ENCODE peak calls at places on chromosomes 11 and 22, in ten cellular contexts. V is IMR-90; R is neuronal stem cell; J is uterus; X is CD8-positive, alpha-beta memory T cell; T is testis; W is endodermal cell; H is heart right ventricle; L is lower lobe of right lung; D is NT2/D1. F is an unnamed sample.
A peak's percentile ranks its signal among the peaks of the same experiment; 100 is the strongest.

GRCh38 chr22:41517172-41518047 is 26.9 kb downstream of the POLR3H start:
- DNase-seq in V (peak; percentile 46), R (peak; percentile 57), J (peak; percentile 81), X (peak; percentile 11), T (peak; percentile 85), W (peak; percentile 94), H (peak; percentile 76), L (no peak), D (no peak), F (peak; percentile 81)

GRCh38 chr11:17887779-17888178 is 125.1 kb downstream of the SERGEF start:
- DNase-seq in V (no peak), R (no peak), J (no peak), X (no peak), T (no peak), W (peak; percentile 80), H (no peak), L (no peak), D (no peak), F (no peak)

GRCh38 chr22:17086750-17087149 is 1.9 kb downstream of the IL17RA start:
- DNase-seq in V (no peak), R (no peak), J (no peak), X (no peak), T (no peak), W (peak; percentile 41), H (no peak), L (no peak), D (no peak), F (no peak)

GRCh38 chr22:26585104-26585790 is 4.7 kb downstream of the TPST2 start:
- DNase-seq in V (peak; percentile 79), R (no peak), J (peak; percentile 19), X (no peak), T (peak; percentile 98), W (no peak), H (peak; percentile 66), L (peak; percentile 66), D (no peak), F (peak; percentile 74)

GRCh38 chr11:44445500-44446340 is 119.7 kb upstream of the CD82 start:
- DNase-seq in V (no peak), R (no peak), J (no peak), X (no peak), T (no peak), W (peak; percentile 88), H (no peak), L (no peak), D (peak; percentile 78), F (no peak)

GRCh38 chr11:134399996-134400395 is 12.0 kb downstream of the B3GAT1 start:
- DNase-seq in V (no peak), R (no peak), J (no peak), X (no peak), T (no peak), W (no peak), H (no peak), L (no peak), D (no peak), F (no peak)

GRCh38 chr11:108343714-108344113 is 120.8 kb downstream of the ATM start:
- DNase-seq in V (no peak), R (no peak), J (no peak), X (no peak), T (no peak), W (no peak), H (no peak), L (no peak), D (no peak), F (no peak)

GRCh38 chr11:44451706-44452105 is 113.8 kb upstream of the CD82 start:
- DNase-seq in V (no peak), R (no peak), J (no peak), X (no peak), T (no peak), W (no peak), H (no peak), L (no peak), D (no peak), F (no peak)

GRCh38 chr11:58675344-58676155 is 53.1 kb downstream of the CNTF start:
- DNase-seq in V (peak; percentile 59), R (peak; percentile 52), J (peak; percentile 65), X (peak; percentile 65), T (peak; percentile 92), W (peak; percentile 92), H (peak; percentile 62), L (peak; percentile 75), D (peak; percentile 56), F (peak; percentile 77)

GRCh38 chr22:20026204-20026908 is 5.4 kb downstream of the TANGO2 start:
- DNase-seq in V (no peak), R (no peak), J (no peak), X (no peak), T (no peak), W (no peak), H (no peak), L (no peak), D (no peak), F (no peak)

GRCh38 chr11:46493786-46494185 is 100.0 kb downstream of the AMBRA1 start:
- DNase-seq in V (no peak), R (no peak), J (peak; percentile 24), X (no peak), T (no peak), W (no peak), H (no peak), L (no peak), D (no peak), F (no peak)

GRCh38 chr22:46754826-46755225 is 7.6 kb upstream of the TBC1D22A start:
- DNase-seq in V (no peak), R (no peak), J (no peak), X (no peak), T (no peak), W (no peak), H (no peak), L (no peak), D (no peak), F (no peak)

GRCh38 chr22:46758098-46758497 is 4.4 kb upstream of the TBC1D22A start:
- DNase-seq in V (no peak), R (no peak), J (no peak), X (no peak), T (no peak), W (no peak), H (no peak), L (peak; percentile 35), D (no peak), F (no peak)

GRCh38 chr22:46756097-46756496 is 6.4 kb upstream of the TBC1D22A start:
- DNase-seq in V (no peak), R (no peak), J (no peak), X (no peak), T (no peak), W (no peak), H (no peak), L (no peak), D (no peak), F (no peak)

GRCh38 chr22:46758867-46759290 is 3.6 kb upstream of the TBC1D22A start:
- DNase-seq in V (peak; percentile 63), R (peak; percentile 45), J (no peak), X (peak; percentile 22), T (peak; percentile 60), W (peak; percentile 89), H (no peak), L (peak; percentile 53), D (no peak), F (no peak)

GRCh38 chr22:46757104-46757503 is 5.3 kb upstream of the TBC1D22A start:
- DNase-seq in V (no peak), R (no peak), J (no peak), X (no peak), T (no peak), W (no peak), H (no peak), L (no peak), D (no peak), F (no peak)
- H3K4me1 ChIP-seq in V (peaks cover 21% of the 10 kb centered on the region), R (peaks cover 2% of the 10 kb centered on the region), J (peaks cover 6% of the 10 kb centered on the region), X (peaks cover 17% of the 10 kb centered on the region), T (peaks cover 8% of the 10 kb centered on the region), W (peaks cover 11% of the 10 kb centered on the region), H (peaks cover 19% of the 10 kb centered on the region), L (peaks cover 48% of the 10 kb centered on the region), D (no peaks in the 10 kb centered on the region), F (peaks cover 51% of the 10 kb centered on the region)

DNA sequence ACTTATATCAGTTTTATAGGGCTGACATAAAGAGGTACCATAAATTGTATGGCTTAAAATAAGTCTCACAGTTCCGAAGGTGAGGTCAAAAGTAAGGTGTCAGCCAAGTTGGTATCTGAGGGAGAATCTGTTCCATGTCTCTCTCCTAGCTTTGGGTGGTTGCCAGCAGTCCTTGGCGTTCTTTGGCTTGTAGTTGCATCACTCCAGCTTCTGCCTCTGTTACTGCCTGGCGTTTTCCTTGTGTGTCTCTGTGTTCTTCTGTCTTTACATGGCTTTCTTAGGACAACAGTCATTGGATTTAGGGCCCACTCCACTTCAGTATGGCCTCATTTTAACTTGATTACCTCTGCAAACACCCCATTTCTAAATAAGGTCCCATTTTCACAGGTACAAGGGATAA is 16.7 kb downstream of the MMP7 start:
- DNase-seq in V (peak; percentile 34), R (no peak), J (peak; percentile 56), X (no peak), T (no peak), W (no peak), H (no peak), L (peak; percentile 51), D (no peak), F (no peak)
- H3K4me3 ChIP-seq in V (no peak overlapping the region), R (no peak overlapping the region), J (no peak overlapping the region), X (no peak overlapping the region), T (no peak overlapping the region), W (no peak overlapping the region), H (no peak overlapping the region), L (no peak overlapping the region), D (no peak overlapping the region), F (no peak overlapping the region)

GRCh38 chr22:37929390-37929789 is 23.3 kb downstream of the MICALL1 start:
- DNase-seq in V (no peak), R (no peak), J (no peak), X (no peak), T (no peak), W (no peak), H (no peak), L (no peak), D (no peak), F (no peak)
- H3K36me3 ChIP-seq in V (peaks cover 56% of the 10 kb centered on the region), R (peaks cover 32% of the 10 kb centered on the region), J (no peaks in the 10 kb centered on the region), X (peaks cover 15% of the 10 kb centered on the region), T (no peaks in the 10 kb centered on the region), W (peaks cover 38% of the 10 kb centered on the region), H (peaks cover 27% of the 10 kb centered on the region), L (peaks cover 62% of the 10 kb centered on the region), D (peaks cover 81% of the 10 kb centered on the region), F (peaks cover 55% of the 10 kb centered on the region)

GRCh38 chr22:37021041-37021440 is 1.5 kb downstream of the MPST start:
- DNase-seq in V (no peak), R (no peak), J (no peak), X (no peak), T (no peak), W (no peak), H (no peak), L (no peak), D (no peak), F (no peak)

GRCh38 chr22:37020192-37020479 is 594 bp downstream of the MPST start:
- DNase-seq in V (peak; percentile 47), R (no peak), J (peak; percentile 27), X (no peak), T (peak; percentile 64), W (no peak), H (no peak), L (no peak), D (no peak), F (no peak)

GRCh38 chr22:37023743-37024338 is 4.3 kb downstream of the MPST start:
- DNase-seq in V (no peak), R (no peak), J (no peak), X (no peak), T (no peak), W (no peak), H (no peak), L (no peak), D (no peak), F (no peak)

GRCh38 chr22:37022483-37023337 is 3.2 kb downstream of the MPST start:
- DNase-seq in V (no peak), R (no peak), J (no peak), X (no peak), T (no peak), W (no peak), H (no peak), L (no peak), D (no peak), F (no peak)

GRCh38 chr22:37021710-37022482 is 2.4 kb downstream of the MPST start:
- DNase-seq in V (peak; percentile 34), R (peak; percentile 51), J (no peak), X (peak; percentile 49), T (peak; percentile 50), W (peak; percentile 73), H (no peak), L (peak; percentile 76), D (peak; percentile 38), F (no peak)
- H3K4me1 ChIP-seq in V (peaks cover 7% of the 10 kb centered on the region), R (peaks cover 16% of the 10 kb centered on the region), J (peaks cover 3% of the 10 kb centered on the region), X (peaks cover 6% of the 10 kb centered on the region), T (peaks cover 21% of the 10 kb centered on the region), W (peaks cover 8% of the 10 kb centered on the region), H (peaks cover 20% of the 10 kb centered on the region), L (peaks cover 65% of the 10 kb centered on the region), D (peaks cover 26% of the 10 kb centered on the region), F (peaks cover 76% of the 10 kb centered on the region)

F was measured in right atrium auricular region.